ENCODE peak calls at places on chromosomes 6 and 20, in four cellular contexts. One of them, this sample, is unnamed.
A peak's percentile ranks its signal among the peaks of the same experiment; 100 is the strongest.

GRCh38 chr20:38962044-38962897 is at the start of gene DHX35:
- DNase-seq in RWPE2: peak; percentile 100
- DNase-seq in tibial artery: peak; percentile 99
- DNase-seq in testis: peak; percentile 99
- DNase-seq in this sample: peak; percentile 99

GRCh38 chr6:105200133-105200730 is 20.4 kb upstream of the POPDC3 start:
- DNase-seq in RWPE2: no peak
- DNase-seq in tibial artery: no peak
- DNase-seq in testis: no peak
- DNase-seq in this sample: no peak

GRCh38 chr6:42136508-42137191 is 5.8 kb downstream of the C6orf132 start:
- DNase-seq in tibial artery: no peak
- DNase-seq in RWPE2: no peak
- DNase-seq in testis: no peak
- DNase-seq in this sample: peak; percentile 55

GRCh38 chr6:156057869-156058268 is 602.2 kb upstream of the NOX3 start:
- DNase-seq in testis: no peak
- DNase-seq in RWPE2: no peak
- DNase-seq in tibial artery: peak; percentile 78
- DNase-seq in this sample: no peak

GRCh38 chr6:12119085-12119588 is 107.0 kb downstream of the HIVEP1 start:
- DNase-seq in testis: no peak
- DNase-seq in RWPE2: no peak
- DNase-seq in tibial artery: no peak
- DNase-seq in this sample: no peak

GRCh38 chr20:63315982-63316491 is 23.1 kb downstream of the COL20A1 start:
- DNase-seq in tibial artery: peak; percentile 53
- DNase-seq in testis: no peak
- DNase-seq in RWPE2: peak; percentile 84
- DNase-seq in this sample: no peak

GRCh38 chr6:90028995-90029635 is 134.8 kb downstream of the GJA10 start:
- DNase-seq in tibial artery: no peak
- DNase-seq in RWPE2: no peak
- DNase-seq in testis: no peak
- DNase-seq in this sample: no peak

GRCh38 chr6:7148100-7148822 is 40.5 kb downstream of the RREB1 start:
- DNase-seq in testis: no peak
- DNase-seq in RWPE2: no peak
- DNase-seq in tibial artery: no peak
- DNase-seq in this sample: no peak

GRCh38 chr20:21513181-21513663 is 642 bp downstream of the NKX2-2 start:
- DNase-seq in testis: no peak
- DNase-seq in RWPE2: no peak
- DNase-seq in tibial artery: no peak
- DNase-seq in this sample: no peak

GRCh38 chr20:56636701-56637100 is 7.6 kb downstream of the TFAP2C start:
- DNase-seq in RWPE2: no peak
- DNase-seq in tibial artery: no peak
- DNase-seq in testis: no peak
- DNase-seq in this sample: no peak

GRCh38 chr6:126535138-126535537 is 195.2 kb downstream of the CENPW start:
- DNase-seq in tibial artery: no peak
- DNase-seq in RWPE2: no peak
- DNase-seq in testis: no peak
- DNase-seq in this sample: no peak
- TF ChIP-seq CTCF in tibial artery: no peak
- TF ChIP-seq CTCF in RWPE2: no peak
- TF ChIP-seq CTCF in testis: no peak
- TF ChIP-seq CTCF in this sample: no peak

GRCh38 chr6:112283621-112284020 is 29.3 kb upstream of the LAMA4 start:
- DNase-seq in testis: no peak
- DNase-seq in tibial artery: no peak
- DNase-seq in RWPE2: no peak
- DNase-seq in this sample: no peak

GRCh38 chr6:112282217-112282616 is 27.9 kb upstream of the LAMA4 start:
- DNase-seq in tibial artery: peak; percentile 73
- DNase-seq in testis: peak; percentile 43
- DNase-seq in RWPE2: no peak
- DNase-seq in this sample: peak; percentile 79

GRCh38 chr6:112286756-112287155 is 32.4 kb upstream of the LAMA4 start:
- DNase-seq in RWPE2: no peak
- DNase-seq in testis: peak; percentile 21
- DNase-seq in tibial artery: no peak
- DNase-seq in this sample: no peak

GRCh38 chr6:112286010-112286409 is 31.6 kb upstream of the LAMA4 start:
- DNase-seq in testis: no peak
- DNase-seq in tibial artery: no peak
- DNase-seq in RWPE2: no peak
- DNase-seq in this sample: no peak

DNA sequence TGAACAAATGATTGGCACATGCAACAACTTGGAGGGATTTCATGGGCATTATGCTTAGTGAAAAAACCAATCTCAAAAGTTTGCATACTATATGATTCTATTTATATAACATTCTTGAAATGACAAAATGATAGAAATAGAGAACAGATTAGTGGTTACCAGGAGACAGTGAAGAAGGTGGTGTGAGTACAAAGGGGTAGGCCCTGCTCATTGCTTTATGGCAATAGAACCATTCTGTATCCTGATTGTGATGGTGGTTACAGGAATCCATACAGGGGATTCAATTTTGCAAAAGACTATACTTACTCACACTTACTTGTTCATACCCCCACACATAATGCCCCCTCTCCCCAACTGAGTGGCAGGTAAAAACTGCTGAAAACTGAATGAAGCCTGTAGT is 30.2 kb upstream of the LAMA4 start:
- DNase-seq in RWPE2: no peak
- DNase-seq in testis: no peak
- DNase-seq in tibial artery: no peak
- DNase-seq in this sample: no peak
- H3K4me1 ChIP-seq in RWPE2: peaks cover 5% of the 10 kb centered on the region
- H3K4me1 ChIP-seq in testis: peaks cover 10% of the 10 kb centered on the region
- H3K4me1 ChIP-seq in tibial artery: no peaks in the 10 kb centered on the region
- H3K4me1 ChIP-seq in this sample: peaks cover 43% of the 10 kb centered on the region

DNA sequence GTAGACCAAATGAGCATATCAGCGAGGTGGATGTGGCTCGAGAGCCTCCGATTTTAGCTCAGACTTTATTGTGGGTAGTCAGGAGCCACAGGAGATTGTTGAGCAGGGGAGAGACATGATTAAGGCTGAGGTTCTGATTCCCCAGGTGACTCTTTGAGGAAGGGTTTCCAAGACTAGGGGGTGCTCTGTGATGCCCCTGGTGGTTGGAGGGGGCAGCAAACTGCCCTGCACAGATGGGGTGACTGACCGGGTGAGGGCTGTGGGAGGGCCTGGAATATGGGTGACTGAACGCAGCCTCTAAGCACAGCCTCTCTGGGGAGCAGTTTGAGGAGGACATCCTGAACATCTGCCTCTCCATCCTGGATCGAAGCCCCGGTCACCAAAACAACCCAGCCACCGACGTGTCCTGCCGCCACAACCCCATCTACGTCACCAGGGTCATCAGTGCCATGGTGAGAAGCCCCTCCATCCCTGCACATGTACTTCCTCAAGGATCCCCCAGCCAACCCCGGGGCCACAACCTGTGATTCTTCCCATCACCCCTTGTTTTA is 17.0 kb downstream of the TGM6 start:
- DNase-seq in testis: no peak
- DNase-seq in RWPE2: no peak
- DNase-seq in tibial artery: no peak
- DNase-seq in this sample: no peak
- TF ChIP-seq CTCF in testis: no peak
- TF ChIP-seq CTCF in RWPE2: no peak
- TF ChIP-seq CTCF in tibial artery: no peak
- TF ChIP-seq CTCF in this sample: no peak

GRCh38 chr6:163177892-163178420 is 236.6 kb upstream of the QKI start:
- DNase-seq in tibial artery: no peak
- DNase-seq in testis: no peak
- DNase-seq in RWPE2: no peak
- DNase-seq in this sample: no peak

GRCh38 chr6:163181666-163182180 is 232.8 kb upstream of the QKI start:
- DNase-seq in RWPE2: no peak
- DNase-seq in testis: no peak
- DNase-seq in tibial artery: no peak
- DNase-seq in this sample: no peak

GRCh38 chr6:163179061-163179460 is 235.5 kb upstream of the QKI start:
- DNase-seq in tibial artery: no peak
- DNase-seq in testis: peak; percentile 70
- DNase-seq in RWPE2: no peak
- DNase-seq in this sample: no peak

GRCh38 chr6:163180874-163181541 is 233.5 kb upstream of the QKI start:
- DNase-seq in testis: peak; percentile 93
- DNase-seq in RWPE2: no peak
- DNase-seq in tibial artery: peak; percentile 74
- DNase-seq in this sample: peak; percentile 84

DNA sequence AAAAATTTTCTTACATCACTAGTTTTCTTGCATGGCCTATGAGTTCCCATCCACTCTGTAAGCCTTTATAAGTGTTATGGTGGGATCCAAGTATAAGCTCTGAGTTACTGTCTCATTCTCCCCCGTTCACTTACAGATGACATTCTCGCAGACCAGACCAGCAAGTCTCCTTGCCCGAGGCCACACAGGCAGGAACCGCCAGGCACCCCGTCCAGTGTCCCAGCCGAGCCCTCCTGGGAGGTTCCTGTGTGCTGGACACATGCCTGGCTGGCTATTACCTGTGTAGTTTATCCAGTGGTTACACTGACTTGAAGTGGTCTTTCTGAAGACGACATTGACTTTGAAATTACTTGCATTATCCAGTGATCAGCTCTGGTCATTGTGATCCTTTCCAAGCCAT is 234.8 kb upstream of the QKI start:
- DNase-seq in tibial artery: no peak
- DNase-seq in RWPE2: no peak
- DNase-seq in testis: no peak
- DNase-seq in this sample: no peak
- H3K4me1 ChIP-seq in tibial artery: no peaks in the 10 kb centered on the region
- H3K4me1 ChIP-seq in RWPE2: no peaks in the 10 kb centered on the region
- H3K4me1 ChIP-seq in testis: peaks cover 17% of the 10 kb centered on the region
- H3K4me1 ChIP-seq in this sample: peaks cover 13% of the 10 kb centered on the region

GRCh38 chr6:95185874-95186273 is 391.5 kb upstream of the MANEA start:
- DNase-seq in RWPE2: no peak
- DNase-seq in tibial artery: no peak
- DNase-seq in testis: no peak
- DNase-seq in this sample: no peak
- TF ChIP-seq CTCF in RWPE2: no peak
- TF ChIP-seq CTCF in tibial artery: no peak
- TF ChIP-seq CTCF in testis: no peak
- TF ChIP-seq CTCF in this sample: no peak

GRCh38 chr6:43183441-43183840 is 1.4 kb downstream of the CUL9 start:
- DNase-seq in tibial artery: no peak
- DNase-seq in RWPE2: no peak
- DNase-seq in testis: no peak
- DNase-seq in this sample: no peak

GRCh38 chr6:43186019-43186418 is 4.0 kb downstream of the CUL9 start:
- DNase-seq in RWPE2: peak; percentile 41
- DNase-seq in tibial artery: peak; percentile 59
- DNase-seq in testis: no peak
- DNase-seq in this sample: no peak

GRCh38 chr6:43185391-43185790 is 3.4 kb downstream of the CUL9 start:
- DNase-seq in RWPE2: no peak
- DNase-seq in tibial artery: no peak
- DNase-seq in testis: no peak
- DNase-seq in this sample: no peak

GRCh38 chr6:43181942-43182860 is at the start of gene CUL9:
- DNase-seq in RWPE2: no peak
- DNase-seq in tibial artery: peak; percentile 92
- DNase-seq in testis: peak; percentile 92
- DNase-seq in this sample: peak; percentile 82

GRCh38 chr6:43184268-43184985 is 2.4 kb downstream of the CUL9 start:
- DNase-seq in testis: no peak
- DNase-seq in tibial artery: no peak
- DNase-seq in RWPE2: no peak
- DNase-seq in this sample: no peak
- H3K4me1 ChIP-seq in testis: peaks cover 10% of the 10 kb centered on the region
- H3K4me1 ChIP-seq in tibial artery: no peaks in the 10 kb centered on the region
- H3K4me1 ChIP-seq in RWPE2: peaks cover 5% of the 10 kb centered on the region
- H3K4me1 ChIP-seq in this sample: peaks cover 4% of the 10 kb centered on the region

GRCh38 chr6:102402635-102403329 is 1009.3 kb downstream of the GRIK2 start:
- DNase-seq in testis: no peak
- DNase-seq in tibial artery: no peak
- DNase-seq in RWPE2: no peak
- DNase-seq in this sample: no peak

DNA sequence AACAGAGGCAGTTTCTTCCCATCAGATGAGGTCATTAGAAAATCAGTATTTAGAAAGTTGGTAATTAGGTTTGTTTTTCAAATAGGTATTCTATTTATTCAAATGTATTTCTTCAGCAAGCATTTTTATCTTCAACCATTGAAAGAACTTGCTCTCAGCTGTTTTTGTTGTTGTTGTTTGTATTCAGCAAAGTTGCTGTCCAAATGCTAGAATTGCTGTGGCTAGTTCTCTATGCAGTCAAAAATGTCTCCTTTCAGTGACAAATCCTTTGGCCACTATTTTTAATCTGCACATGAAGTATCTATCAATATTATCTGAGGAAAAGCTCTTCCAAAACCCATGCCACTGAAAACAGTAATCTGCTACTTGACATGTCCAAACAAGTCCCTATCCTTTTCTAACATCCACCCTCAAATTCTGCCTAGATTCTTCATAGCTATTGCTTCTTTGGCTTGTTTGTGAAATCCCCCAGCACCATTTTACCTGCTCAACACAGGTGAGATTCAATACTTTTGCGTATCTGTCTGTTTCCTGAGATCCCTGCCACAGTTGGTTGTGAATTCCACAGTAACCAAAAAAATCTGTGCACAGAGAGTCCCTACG is 1005.4 kb downstream of the GRIK2 start:
- DNase-seq in RWPE2: no peak
- DNase-seq in testis: no peak
- DNase-seq in tibial artery: no peak
- DNase-seq in this sample: no peak
- TF ChIP-seq CTCF in RWPE2: no peak
- TF ChIP-seq CTCF in testis: no peak
- TF ChIP-seq CTCF in tibial artery: no peak
- TF ChIP-seq CTCF in this sample: no peak

This sample was measured in cardiac muscle cell.